ENCODE peak calls at places on chromosomes 11 and 22, in seven cellular contexts. Z is effector memory CD4-positive, alpha-beta T cell; H is K562; F is uterus; I is CD8-positive, alpha-beta memory T cell; Y is H9; U is PC-9. J is an unnamed sample. For H3K4me1, the result is how much of the 10 kb centered on the place peaks cover.

GRCh38 chr11:77046060-77046501 is 11.9 kb downstream of the B3GNT6 start:
- DNase-seq in F (no peak), U (no peak), H (peak), Z (no peak), I (peak), Y (peak), J (peak)

GRCh38 chr11:86228967-86229330 is 15.6 kb upstream of the EED start:
- DNase-seq in F (no peak), Z (no peak), Y (no peak), U (peak), H (no peak), I (no peak), J (no peak)

GRCh38 chr22:43546186-43546585 is 134.4 kb downstream of the MPPED1 start:
- DNase-seq in I (no peak), Z (no peak), F (no peak), U (no peak), H (no peak), Y (no peak), J (no peak)

GRCh38 chr11:47333886-47334443 is 18.5 kb downstream of the MYBPC3 start:
- DNase-seq in F (no peak), Y (no peak), Z (no peak), U (no peak), H (no peak), I (no peak), J (no peak)

GRCh38 chr22:17100621-17101020 is 15.8 kb downstream of the IL17RA start:
- DNase-seq in U (no peak), F (no peak), I (no peak), Y (no peak), H (no peak), Z (no peak), J (no peak)

GRCh38 chr11:8719260-8720190 is 36.9 kb downstream of the RPL27A start:
- DNase-seq in F (peak), Z (no peak), U (peak), I (no peak), H (no peak), Y (no peak), J (no peak)

GRCh38 chr11:134438533-134438932 is 26.5 kb upstream of the B3GAT1 start:
- DNase-seq in U (no peak), F (no peak), I (no peak), Y (no peak), Z (no peak), H (no peak), J (no peak)

GRCh38 chr11:77633856-77634425 is 3.7 kb downstream of the CLNS1A start:
- DNase-seq in U (no peak), Z (no peak), H (no peak), I (no peak), Y (no peak), F (no peak), J (no peak)

GRCh38 chr11:11025087-11025486 is 167.2 kb upstream of the ZBED5 start:
- DNase-seq in Y (no peak), Z (no peak), U (no peak), H (no peak), I (no peak), F (no peak), J (no peak)

GRCh38 chr11:73085189-73085875 is 56.8 kb downstream of the FCHSD2 start:
- DNase-seq in I (no peak), U (no peak), Z (no peak), F (no peak), H (no peak), Y (no peak), J (no peak)

GRCh38 chr11:40130427-40130826 is 1329.0 kb downstream of the LRRC4C start:
- DNase-seq in Z (no peak), F (no peak), I (no peak), H (no peak), U (no peak), Y (peak), J (no peak)

GRCh38 chr22:37740455-37741311 is 43.8 kb downstream of the TRIOBP start:
- DNase-seq in Z (no peak), Y (no peak), F (peak), H (no peak), I (no peak), U (no peak), J (no peak)

GRCh38 chr22:38754247-38755154 is 1.3 kb downstream of the SUN2 start:
- DNase-seq in F (peak), Y (peak), H (peak), U (peak), Z (no peak), I (no peak), J (peak)

GRCh38 chr22:44133901-44134511 is 46.7 kb upstream of the PARVG start:
- DNase-seq in Z (no peak), H (no peak), F (no peak), Y (no peak), I (no peak), U (no peak), J (no peak)

GRCh38 chr11:23288001-23288783 is 427.9 kb upstream of the CCDC179 start:
- DNase-seq in F (no peak), Z (no peak), I (no peak), Y (no peak), H (no peak), U (peak), J (no peak)

GRCh38 chr22:45802074-45802473 is 130.4 kb downstream of the ATXN10 start:
- DNase-seq in F (no peak), U (no peak), H (no peak), I (no peak), Y (no peak), Z (no peak), J (no peak)

GRCh38 chr11:127864861-127865260 is 722.5 kb downstream of the ETS1 start:
- DNase-seq in Z (no peak), I (no peak), F (no peak), H (no peak), U (no peak), Y (no peak), J (no peak)

GRCh38 chr22:44360686-44361381 is 48.1 kb upstream of the SHISAL1 start:
- DNase-seq in U (peak), I (peak), Y (no peak), Z (no peak), F (peak), H (no peak), J (peak)

GRCh38 chr11:128290106-128290840 is 297.1 kb downstream of the ETS1 start:
- DNase-seq in U (peak), I (peak), F (peak), Y (peak), H (peak), Z (peak), J (peak)

GRCh38 chr11:134725939-134726639 is 314.0 kb upstream of the B3GAT1 start:
- DNase-seq in F (no peak), Y (peak), H (peak), U (no peak), I (no peak), Z (no peak), J (no peak)

GRCh38 chr22:40826984-40827741 is 8.0 kb upstream of the SLC25A17 start:
- DNase-seq in F (no peak), Y (no peak), Z (no peak), U (no peak), H (no peak), I (no peak), J (no peak)

GRCh38 chr11:73980001-73980960 is 2.4 kb downstream of the UCP2 start:
- DNase-seq in H (peak), U (peak), I (peak), Z (peak), F (no peak), Y (peak), J (peak)

GRCh38 chr11:14179126-14179820 is 179.7 kb downstream of the RRAS2 start:
- DNase-seq in I (no peak), F (peak), Y (no peak), Z (no peak), H (no peak), U (no peak), J (no peak)

GRCh38 chr11:13135385-13136271 is 126.5 kb downstream of the RASSF10 start:
- DNase-seq in H (peak), Z (no peak), I (no peak), F (no peak), U (no peak), Y (no peak), J (no peak)

GRCh38 chr11:69839516-69839915 is 20.3 kb upstream of the FGF3 start:
- DNase-seq in Z (no peak), Y (no peak), U (no peak), F (no peak), I (no peak), H (no peak), J (no peak)

GRCh38 chr11:104630352-104630751 is 267.9 kb downstream of the CASP12 start:
- DNase-seq in I (no peak), Y (no peak), F (no peak), H (no peak), U (no peak), Z (no peak), J (no peak)

GRCh38 chr11:12201016-12201985 is 90.9 kb downstream of the MICAL2 start:
- DNase-seq in F (no peak), H (peak), Y (no peak), Z (no peak), I (no peak), U (no peak), J (no peak)

GRCh38 chr22:27146871-27147591 is 489.6 kb downstream of the MIAT start:
- DNase-seq in H (no peak), Y (no peak), F (no peak), I (no peak), U (no peak), Z (no peak), J (no peak)

DNA sequence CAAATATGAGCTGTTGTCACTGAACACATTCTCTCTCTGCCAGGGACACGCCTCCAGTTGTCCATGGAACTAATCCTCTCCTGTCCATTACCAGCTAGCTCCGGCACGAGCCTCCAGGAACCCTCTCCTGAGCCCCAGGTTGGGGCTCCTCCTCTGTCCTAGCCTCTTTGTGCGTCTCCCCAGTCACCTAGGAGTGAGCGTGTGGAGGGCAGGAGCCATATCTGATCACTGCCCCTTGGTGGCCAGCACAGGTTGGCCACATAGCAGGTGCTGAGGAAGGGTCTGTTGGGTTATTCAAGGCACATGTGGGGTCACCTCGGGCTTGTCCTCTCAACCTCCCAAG is 2.5 kb downstream of the SYVN1 start:
- DNase-seq in H (no peak), F (no peak), Z (no peak), U (no peak), Y (no peak), I (peak), J (no peak)
- H3K27ac ChIP-seq in H (no peak), F (no peak), Z (no peak), U (no peak), Y (no peak), I (no peak), J (no peak)

GRCh38 chr11:68116126-68116525 is 5.1 kb downstream of the CHKA start:
- DNase-seq in U (no peak), F (no peak), Z (no peak), Y (no peak), H (no peak), I (no peak), J (no peak)

GRCh38 chr11:68117896-68118470 is 3.2 kb downstream of the CHKA start:
- DNase-seq in Y (peak), H (peak), Z (no peak), F (no peak), I (no peak), U (no peak), J (no peak)

GRCh38 chr11:68116892-68117435 is 4.2 kb downstream of the CHKA start:
- DNase-seq in I (no peak), Z (no peak), F (no peak), H (no peak), U (no peak), Y (no peak), J (no peak)

GRCh38 chr11:68113986-68114385 is 7.2 kb downstream of the CHKA start:
- DNase-seq in I (no peak), Y (peak), F (no peak), U (no peak), H (no peak), Z (no peak), J (no peak)

GRCh38 chr11:68115285-68115684 is 5.9 kb downstream of the CHKA start:
- DNase-seq in U (no peak), F (no peak), Y (no peak), Z (no peak), I (no peak), H (no peak), J (no peak)
- H3K4me1 ChIP-seq in U (under half), F (under half), Y (under half), Z (under half), I (under half), H (under half), J (under half)

GRCh38 chr11:60982184-60982583 is 10.7 kb downstream of the CD6 start:
- DNase-seq in I (peak), U (no peak), F (no peak), H (no peak), Y (no peak), Z (no peak), J (no peak)
- H3K27ac ChIP-seq in I (no peak), U (no peak), F (no peak), H (no peak), Y (no peak), Z (peak), J (no peak)

DNA sequence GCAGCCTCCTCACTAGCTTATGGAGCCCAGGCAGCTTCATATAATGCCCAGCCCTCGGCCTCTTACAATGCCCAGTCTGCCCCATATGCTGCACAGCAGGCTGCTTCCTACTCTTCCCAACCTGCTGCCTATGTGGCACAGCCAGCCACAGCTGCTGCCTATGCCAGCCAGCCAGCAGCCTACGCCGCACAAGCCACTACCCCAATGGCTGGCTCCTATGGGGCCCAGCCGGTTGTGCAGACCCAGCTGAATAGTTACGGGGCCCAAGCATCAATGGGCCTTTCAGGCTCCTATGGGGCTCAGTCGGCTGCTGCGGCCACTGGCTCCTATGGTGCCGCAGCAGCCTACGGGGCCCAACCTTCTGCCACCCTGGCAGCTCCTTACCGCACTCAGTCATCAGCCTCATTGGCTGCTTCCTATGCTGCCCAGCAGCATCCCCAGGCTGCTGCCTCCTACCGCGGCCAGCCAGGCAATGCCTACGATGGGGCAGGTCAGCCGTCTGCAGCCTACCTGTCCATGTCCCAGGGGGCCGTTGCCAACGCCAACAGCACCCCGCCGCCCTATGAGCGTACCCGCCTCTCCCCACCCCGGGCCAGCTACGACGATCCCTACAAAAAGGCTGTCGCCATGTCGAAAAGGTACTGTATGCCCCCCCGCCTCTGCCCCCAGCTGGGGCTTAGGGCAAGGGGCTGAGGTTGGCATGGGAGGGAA is 8.8 kb downstream of the RBM14 start:
- DNase-seq in I (no peak), Y (no peak), H (no peak), F (no peak), U (no peak), Z (no peak), J (no peak)
- H3K4me1 ChIP-seq in I (half or more), Y (under half), H (under half), F (under half), U (under half), Z (under half), J (under half)

DNA sequence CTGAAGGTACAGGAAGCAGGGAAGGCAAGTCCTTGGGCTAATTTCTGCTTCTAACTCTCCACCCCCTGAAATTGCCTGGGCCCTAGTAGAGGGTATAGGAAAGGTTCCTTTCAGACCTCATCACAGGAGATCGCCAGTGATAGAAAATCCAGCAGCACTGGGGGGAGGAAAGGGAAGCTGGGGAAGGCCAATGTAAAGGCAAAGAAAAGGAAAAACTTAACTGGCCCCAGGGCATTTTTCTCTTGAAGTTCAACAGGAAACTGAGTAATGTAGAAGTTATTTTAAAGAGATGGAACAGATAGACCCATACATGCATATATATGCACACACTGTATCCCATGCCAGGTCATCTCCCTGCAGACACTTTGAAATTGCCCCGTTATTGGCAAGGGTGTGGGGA is 134.0 kb downstream of the TRIM44 start:
- DNase-seq in F (no peak), I (no peak), Y (no peak), U (peak), Z (no peak), H (no peak), J (no peak)
- H3K27ac ChIP-seq in F (no peak), I (no peak), Y (no peak), U (peak), Z (no peak), H (no peak), J (no peak)

GRCh38 chr11:71098776-71099175 is 153.6 kb downstream of the SHANK2 start:
- DNase-seq in Z (no peak), F (no peak), U (no peak), Y (no peak), I (no peak), H (no peak), J (no peak)
- H3K4me1 ChIP-seq in Z (under half), F (under half), U (under half), Y (under half), I (under half), H (under half), J (under half)

GRCh38 chr11:75280227-75280671 is 39.7 kb downstream of the TPBGL start:
- DNase-seq in U (peak), Z (peak), H (peak), F (peak), I (peak), Y (peak), J (peak)
- H3K27ac ChIP-seq in U (no peak), Z (no peak), H (no peak), F (no peak), I (no peak), Y (no peak), J (peak)

DNA sequence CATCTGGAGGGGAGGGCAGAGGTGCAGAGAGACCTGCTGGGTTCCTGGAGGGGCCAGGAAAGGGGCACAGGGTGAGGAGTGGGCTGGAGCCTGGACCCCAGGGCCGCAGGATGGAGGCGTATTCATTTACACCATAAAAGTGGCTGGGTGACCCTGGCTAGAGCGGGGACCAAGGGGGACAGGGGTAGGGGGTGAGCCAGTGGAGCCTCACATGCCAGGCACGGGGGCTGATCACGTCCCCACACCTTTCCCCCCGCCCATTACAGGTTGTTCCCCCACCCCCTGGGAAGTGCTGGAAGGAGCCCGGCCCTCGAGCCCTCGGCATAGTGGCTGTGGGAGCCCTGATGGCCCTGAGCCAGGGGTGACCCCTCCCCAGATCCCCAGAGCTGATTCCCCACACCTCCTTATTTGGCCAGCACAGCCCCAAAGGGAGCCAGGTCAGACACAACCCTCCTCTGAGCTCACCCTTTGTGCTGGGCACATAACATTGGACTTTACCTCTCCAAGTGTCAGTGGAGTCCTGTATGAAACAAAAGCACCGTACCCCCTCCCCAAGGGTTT is 781 bp downstream of the TCIRG1 start:
- DNase-seq in Y (no peak), Z (no peak), U (no peak), H (peak), I (peak), F (no peak), J (no peak)
- H3K4me1 ChIP-seq in Y (under half), Z (under half), U (under half), H (half or more), I (under half), F (under half), J (under half)

GRCh38 chr11:66011239-66011784 is 496 bp upstream of the CST6 start:
- DNase-seq in U (peak), Y (peak), I (no peak), F (no peak), H (no peak), Z (no peak), J (peak)

GRCh38 chr11:66012946-66013761 is 1.3 kb downstream of the CST6 start:
- DNase-seq in I (no peak), H (peak), Z (no peak), Y (no peak), U (peak), F (no peak), J (no peak)

GRCh38 chr11:66012371-66012945 is 650 bp downstream of the CST6 start:
- DNase-seq in I (no peak), F (no peak), Y (no peak), H (no peak), U (peak), Z (no peak), J (no peak)

GRCh38 chr11:66013762-66014100 is 1.9 kb downstream of the CST6 start:
- DNase-seq in U (no peak), I (no peak), Z (no peak), H (no peak), Y (no peak), F (no peak), J (no peak)

GRCh38 chr11:66011785-66012303 is at the start of gene CST6:
- DNase-seq in Y (peak), U (peak), I (no peak), H (no peak), Z (no peak), F (no peak), J (no peak)
- H3K27ac ChIP-seq in Y (no peak), U (peak), I (no peak), H (no peak), Z (no peak), F (no peak), J (peak)

J was measured in lung.